ENCODE peak calls at places on chromosomes 5 and 9, in six cellular contexts. One of them, this sample, is unnamed.

GRCh38 chr5:137737349-137738256 is 1.7 kb upstream of the KLHL3 start:
- DNase-seq in CD4-positive, CD25-positive, alpha-beta regulatory T cell: peak; percentile 55
- DNase-seq in brain microvascular endothelial cell: peak; percentile 52
- DNase-seq in HuH-7.5: no peak
- DNase-seq in activated naive CD4-positive, alpha-beta T cell treated with anti-CD3 and anti-CD28 coated beads, Interleukin-2, amount 50 U/mL, for 16 hours: peak; percentile 39
- DNase-seq in astrocyte of the spinal cord: peak; percentile 23
- DNase-seq in this sample: no peak

GRCh38 chr9:135073741-135074305 is 13.6 kb upstream of the OLFM1 start:
- DNase-seq in CD4-positive, CD25-positive, alpha-beta regulatory T cell: no peak
- DNase-seq in brain microvascular endothelial cell: no peak
- DNase-seq in HuH-7.5: no peak
- DNase-seq in activated naive CD4-positive, alpha-beta T cell treated with anti-CD3 and anti-CD28 coated beads, Interleukin-2, amount 50 U/mL, for 16 hours: no peak
- DNase-seq in astrocyte of the spinal cord: no peak
- DNase-seq in this sample: no peak

GRCh38 chr9:130864541-130864940 is 29.5 kb downstream of the ABL1 start:
- DNase-seq in CD4-positive, CD25-positive, alpha-beta regulatory T cell: no peak
- DNase-seq in brain microvascular endothelial cell: no peak
- DNase-seq in HuH-7.5: no peak
- DNase-seq in activated naive CD4-positive, alpha-beta T cell treated with anti-CD3 and anti-CD28 coated beads, Interleukin-2, amount 50 U/mL, for 16 hours: no peak
- DNase-seq in astrocyte of the spinal cord: no peak
- DNase-seq in this sample: no peak

GRCh38 chr9:77224750-77225312 is 47.5 kb downstream of the VPS13A start:
- DNase-seq in CD4-positive, CD25-positive, alpha-beta regulatory T cell: no peak
- DNase-seq in brain microvascular endothelial cell: peak; percentile 31
- DNase-seq in HuH-7.5: no peak
- DNase-seq in activated naive CD4-positive, alpha-beta T cell treated with anti-CD3 and anti-CD28 coated beads, Interleukin-2, amount 50 U/mL, for 16 hours: no peak
- DNase-seq in astrocyte of the spinal cord: peak; percentile 8
- DNase-seq in this sample: no peak

GRCh38 chr9:91331849-91332248 is 29.9 kb downstream of the AUH start:
- DNase-seq in CD4-positive, CD25-positive, alpha-beta regulatory T cell: no peak
- DNase-seq in brain microvascular endothelial cell: no peak
- DNase-seq in HuH-7.5: no peak
- DNase-seq in activated naive CD4-positive, alpha-beta T cell treated with anti-CD3 and anti-CD28 coated beads, Interleukin-2, amount 50 U/mL, for 16 hours: no peak
- DNase-seq in astrocyte of the spinal cord: no peak
- DNase-seq in this sample: no peak

GRCh38 chr5:158979749-158980521 is 119.8 kb downstream of the EBF1 start:
- DNase-seq in CD4-positive, CD25-positive, alpha-beta regulatory T cell: no peak
- DNase-seq in brain microvascular endothelial cell: peak; percentile 44
- DNase-seq in HuH-7.5: no peak
- DNase-seq in activated naive CD4-positive, alpha-beta T cell treated with anti-CD3 and anti-CD28 coated beads, Interleukin-2, amount 50 U/mL, for 16 hours: no peak
- DNase-seq in astrocyte of the spinal cord: peak; percentile 65
- DNase-seq in this sample: peak; percentile 29

GRCh38 chr9:107489687-107490605 is at the start of gene KLF4:
- DNase-seq in CD4-positive, CD25-positive, alpha-beta regulatory T cell: peak; percentile 24
- DNase-seq in brain microvascular endothelial cell: peak; percentile 88
- DNase-seq in HuH-7.5: peak; percentile 94
- DNase-seq in activated naive CD4-positive, alpha-beta T cell treated with anti-CD3 and anti-CD28 coated beads, Interleukin-2, amount 50 U/mL, for 16 hours: peak; percentile 39
- DNase-seq in astrocyte of the spinal cord: peak; percentile 96
- DNase-seq in this sample: peak; percentile 96

GRCh38 chr9:98247826-98248657 is 7.4 kb downstream of the TBC1D2 start:
- DNase-seq in CD4-positive, CD25-positive, alpha-beta regulatory T cell: no peak
- DNase-seq in brain microvascular endothelial cell: no peak
- DNase-seq in HuH-7.5: no peak
- DNase-seq in activated naive CD4-positive, alpha-beta T cell treated with anti-CD3 and anti-CD28 coated beads, Interleukin-2, amount 50 U/mL, for 16 hours: no peak
- DNase-seq in astrocyte of the spinal cord: no peak
- DNase-seq in this sample: no peak

GRCh38 chr5:126354857-126355731 is 68.1 kb upstream of the GRAMD2B start:
- DNase-seq in CD4-positive, CD25-positive, alpha-beta regulatory T cell: no peak
- DNase-seq in brain microvascular endothelial cell: no peak
- DNase-seq in HuH-7.5: no peak
- DNase-seq in activated naive CD4-positive, alpha-beta T cell treated with anti-CD3 and anti-CD28 coated beads, Interleukin-2, amount 50 U/mL, for 16 hours: no peak
- DNase-seq in astrocyte of the spinal cord: no peak
- DNase-seq in this sample: no peak

GRCh38 chr9:127305450-127306226 is 41.1 kb downstream of the GARNL3 start:
- DNase-seq in CD4-positive, CD25-positive, alpha-beta regulatory T cell: no peak
- DNase-seq in brain microvascular endothelial cell: no peak
- DNase-seq in HuH-7.5: no peak
- DNase-seq in activated naive CD4-positive, alpha-beta T cell treated with anti-CD3 and anti-CD28 coated beads, Interleukin-2, amount 50 U/mL, for 16 hours: no peak
- DNase-seq in astrocyte of the spinal cord: no peak
- DNase-seq in this sample: peak; percentile 43

GRCh38 chr9:78383130-78383529 is 86.2 kb downstream of the PSAT1 start:
- DNase-seq in CD4-positive, CD25-positive, alpha-beta regulatory T cell: no peak
- DNase-seq in brain microvascular endothelial cell: peak; percentile 27
- DNase-seq in HuH-7.5: no peak
- DNase-seq in activated naive CD4-positive, alpha-beta T cell treated with anti-CD3 and anti-CD28 coated beads, Interleukin-2, amount 50 U/mL, for 16 hours: no peak
- DNase-seq in astrocyte of the spinal cord: peak; percentile 17
- DNase-seq in this sample: no peak

GRCh38 chr9:76628155-76628554 is 136.1 kb upstream of the PCA3 start:
- DNase-seq in CD4-positive, CD25-positive, alpha-beta regulatory T cell: no peak
- DNase-seq in brain microvascular endothelial cell: no peak
- DNase-seq in HuH-7.5: no peak
- DNase-seq in activated naive CD4-positive, alpha-beta T cell treated with anti-CD3 and anti-CD28 coated beads, Interleukin-2, amount 50 U/mL, for 16 hours: no peak
- DNase-seq in astrocyte of the spinal cord: no peak
- DNase-seq in this sample: no peak

GRCh38 chr5:132056610-132057497 is 3.6 kb upstream of the IL3 start:
- DNase-seq in CD4-positive, CD25-positive, alpha-beta regulatory T cell: no peak
- DNase-seq in brain microvascular endothelial cell: no peak
- DNase-seq in HuH-7.5: no peak
- DNase-seq in activated naive CD4-positive, alpha-beta T cell treated with anti-CD3 and anti-CD28 coated beads, Interleukin-2, amount 50 U/mL, for 16 hours: peak; percentile 6
- DNase-seq in astrocyte of the spinal cord: no peak
- DNase-seq in this sample: no peak

GRCh38 chr5:174624754-174625506 is 99.5 kb upstream of the MSX2 start:
- DNase-seq in CD4-positive, CD25-positive, alpha-beta regulatory T cell: no peak
- DNase-seq in brain microvascular endothelial cell: no peak
- DNase-seq in HuH-7.5: no peak
- DNase-seq in activated naive CD4-positive, alpha-beta T cell treated with anti-CD3 and anti-CD28 coated beads, Interleukin-2, amount 50 U/mL, for 16 hours: no peak
- DNase-seq in astrocyte of the spinal cord: no peak
- DNase-seq in this sample: peak; percentile 60

GRCh38 chr5:96283589-96283988 is 149.5 kb downstream of the PCSK1 start:
- DNase-seq in CD4-positive, CD25-positive, alpha-beta regulatory T cell: no peak
- DNase-seq in brain microvascular endothelial cell: no peak
- DNase-seq in HuH-7.5: no peak
- DNase-seq in activated naive CD4-positive, alpha-beta T cell treated with anti-CD3 and anti-CD28 coated beads, Interleukin-2, amount 50 U/mL, for 16 hours: no peak
- DNase-seq in astrocyte of the spinal cord: no peak
- DNase-seq in this sample: no peak

GRCh38 chr9:97398999-97399758 is 12.7 kb upstream of the TDRD7 start:
- DNase-seq in CD4-positive, CD25-positive, alpha-beta regulatory T cell: peak; percentile 49
- DNase-seq in brain microvascular endothelial cell: peak; percentile 47
- DNase-seq in HuH-7.5: peak; percentile 36
- DNase-seq in activated naive CD4-positive, alpha-beta T cell treated with anti-CD3 and anti-CD28 coated beads, Interleukin-2, amount 50 U/mL, for 16 hours: peak; percentile 68
- DNase-seq in astrocyte of the spinal cord: peak; percentile 65
- DNase-seq in this sample: peak; percentile 68

GRCh38 chr9:130327781-130328348 is 62.3 kb downstream of the HMCN2 start:
- DNase-seq in CD4-positive, CD25-positive, alpha-beta regulatory T cell: no peak
- DNase-seq in brain microvascular endothelial cell: no peak
- DNase-seq in HuH-7.5: no peak
- DNase-seq in activated naive CD4-positive, alpha-beta T cell treated with anti-CD3 and anti-CD28 coated beads, Interleukin-2, amount 50 U/mL, for 16 hours: no peak
- DNase-seq in astrocyte of the spinal cord: no peak
- DNase-seq in this sample: no peak

GRCh38 chr9:127351182-127352166 is 45.5 kb upstream of the SLC2A8 start:
- DNase-seq in CD4-positive, CD25-positive, alpha-beta regulatory T cell: no peak
- DNase-seq in brain microvascular endothelial cell: no peak
- DNase-seq in HuH-7.5: no peak
- DNase-seq in activated naive CD4-positive, alpha-beta T cell treated with anti-CD3 and anti-CD28 coated beads, Interleukin-2, amount 50 U/mL, for 16 hours: no peak
- DNase-seq in astrocyte of the spinal cord: no peak
- DNase-seq in this sample: no peak

GRCh38 chr9:10026585-10026984 is 586.2 kb downstream of the PTPRD start:
- DNase-seq in CD4-positive, CD25-positive, alpha-beta regulatory T cell: no peak
- DNase-seq in brain microvascular endothelial cell: no peak
- DNase-seq in HuH-7.5: no peak
- DNase-seq in activated naive CD4-positive, alpha-beta T cell treated with anti-CD3 and anti-CD28 coated beads, Interleukin-2, amount 50 U/mL, for 16 hours: no peak
- DNase-seq in astrocyte of the spinal cord: no peak
- DNase-seq in this sample: no peak

GRCh38 chr5:109693535-109694152 is 3.9 kb downstream of the MAN2A1 start:
- DNase-seq in CD4-positive, CD25-positive, alpha-beta regulatory T cell: no peak
- DNase-seq in brain microvascular endothelial cell: no peak
- DNase-seq in HuH-7.5: no peak
- DNase-seq in activated naive CD4-positive, alpha-beta T cell treated with anti-CD3 and anti-CD28 coated beads, Interleukin-2, amount 50 U/mL, for 16 hours: no peak
- DNase-seq in astrocyte of the spinal cord: no peak
- DNase-seq in this sample: no peak

GRCh38 chr9:99607852-99608448 is 213.7 kb upstream of the NR4A3 start:
- DNase-seq in CD4-positive, CD25-positive, alpha-beta regulatory T cell: no peak
- DNase-seq in brain microvascular endothelial cell: peak; percentile 56
- DNase-seq in HuH-7.5: no peak
- DNase-seq in activated naive CD4-positive, alpha-beta T cell treated with anti-CD3 and anti-CD28 coated beads, Interleukin-2, amount 50 U/mL, for 16 hours: no peak
- DNase-seq in astrocyte of the spinal cord: peak; percentile 55
- DNase-seq in this sample: no peak

GRCh38 chr9:92293075-92293354 is 482 bp downstream of the IARS1 start:
- DNase-seq in CD4-positive, CD25-positive, alpha-beta regulatory T cell: no peak
- DNase-seq in brain microvascular endothelial cell: no peak
- DNase-seq in HuH-7.5: no peak
- DNase-seq in activated naive CD4-positive, alpha-beta T cell treated with anti-CD3 and anti-CD28 coated beads, Interleukin-2, amount 50 U/mL, for 16 hours: no peak
- DNase-seq in astrocyte of the spinal cord: peak; percentile 4
- DNase-seq in this sample: no peak

GRCh38 chr5:92991681-92992472 is 589.1 kb downstream of the NR2F1-AS1 start:
- DNase-seq in CD4-positive, CD25-positive, alpha-beta regulatory T cell: no peak
- DNase-seq in brain microvascular endothelial cell: peak; percentile 32
- DNase-seq in HuH-7.5: no peak
- DNase-seq in activated naive CD4-positive, alpha-beta T cell treated with anti-CD3 and anti-CD28 coated beads, Interleukin-2, amount 50 U/mL, for 16 hours: no peak
- DNase-seq in astrocyte of the spinal cord: peak; percentile 64
- DNase-seq in this sample: no peak

GRCh38 chr9:127219533-127219932 is 45.0 kb upstream of the GARNL3 start:
- DNase-seq in CD4-positive, CD25-positive, alpha-beta regulatory T cell: no peak
- DNase-seq in brain microvascular endothelial cell: no peak
- DNase-seq in HuH-7.5: no peak
- DNase-seq in activated naive CD4-positive, alpha-beta T cell treated with anti-CD3 and anti-CD28 coated beads, Interleukin-2, amount 50 U/mL, for 16 hours: no peak
- DNase-seq in astrocyte of the spinal cord: no peak
- DNase-seq in this sample: no peak

GRCh38 chr5:125408582-125409069 is 662.2 kb upstream of the ZNF608 start:
- DNase-seq in CD4-positive, CD25-positive, alpha-beta regulatory T cell: no peak
- DNase-seq in brain microvascular endothelial cell: peak; percentile 76
- DNase-seq in HuH-7.5: no peak
- DNase-seq in activated naive CD4-positive, alpha-beta T cell treated with anti-CD3 and anti-CD28 coated beads, Interleukin-2, amount 50 U/mL, for 16 hours: no peak
- DNase-seq in astrocyte of the spinal cord: peak; percentile 91
- DNase-seq in this sample: no peak

GRCh38 chr9:21015122-21015815 is 16.2 kb downstream of the HACD4 start:
- DNase-seq in CD4-positive, CD25-positive, alpha-beta regulatory T cell: no peak
- DNase-seq in brain microvascular endothelial cell: no peak
- DNase-seq in HuH-7.5: no peak
- DNase-seq in activated naive CD4-positive, alpha-beta T cell treated with anti-CD3 and anti-CD28 coated beads, Interleukin-2, amount 50 U/mL, for 16 hours: no peak
- DNase-seq in astrocyte of the spinal cord: peak; percentile 24
- DNase-seq in this sample: no peak

GRCh38 chr5:23412515-23412914 is 94.9 kb upstream of the PRDM9 start:
- DNase-seq in CD4-positive, CD25-positive, alpha-beta regulatory T cell: no peak
- DNase-seq in brain microvascular endothelial cell: no peak
- DNase-seq in HuH-7.5: no peak
- DNase-seq in activated naive CD4-positive, alpha-beta T cell treated with anti-CD3 and anti-CD28 coated beads, Interleukin-2, amount 50 U/mL, for 16 hours: no peak
- DNase-seq in astrocyte of the spinal cord: no peak
- DNase-seq in this sample: no peak

GRCh38 chr9:95085036-95085770 is 232.3 kb downstream of the FANCC start:
- DNase-seq in CD4-positive, CD25-positive, alpha-beta regulatory T cell: no peak
- DNase-seq in brain microvascular endothelial cell: no peak
- DNase-seq in HuH-7.5: no peak
- DNase-seq in activated naive CD4-positive, alpha-beta T cell treated with anti-CD3 and anti-CD28 coated beads, Interleukin-2, amount 50 U/mL, for 16 hours: no peak
- DNase-seq in astrocyte of the spinal cord: no peak
- DNase-seq in this sample: no peak

This sample was measured in T47D.